ENCODE peak calls at places on chromosomes 7 and 10, in five cellular contexts. K is CD4-positive, alpha-beta memory T cell; F is GM04503; H is NCI-H2081; S is aorta. X is an unnamed sample.

GRCh38 chr10:6065845-6066244 is 3.7 kb upstream of the IL2RA start:
- DNase-seq in K (no peak), F (no peak), H (no peak), S (no peak), X (no peak)

GRCh38 chr7:81094952-81095351 is 176.1 kb upstream of the SEMA3C start:
- DNase-seq in K (no peak), F (no peak), H (no peak), S (no peak), X (no peak)

GRCh38 chr10:19168584-19168983 is 120.0 kb downstream of the MALRD1 start:
- DNase-seq in K (no peak), F (no peak), H (no peak), S (no peak), X (no peak)

GRCh38 chr10:33209777-33210176 is 124.7 kb downstream of the NRP1 start:
- DNase-seq in K (no peak), F (no peak), H (no peak), S (no peak), X (no peak)

GRCh38 chr7:17516768-17517167 is 218.3 kb downstream of the AHR start:
- DNase-seq in K (no peak), F (peak; percentile 72), H (no peak), S (no peak), X (no peak)

GRCh38 chr7:156606618-156607331 is 33.8 kb upstream of the RNF32 start:
- DNase-seq in K (no peak), F (no peak), H (no peak), S (no peak), X (no peak)

GRCh38 chr10:115654961-115655360 is 561.8 kb downstream of the ATRNL1 start:
- DNase-seq in K (no peak), F (no peak), H (no peak), S (no peak), X (no peak)

GRCh38 chr10:97858001-97858439 is 8.4 kb downstream of the GOLGA7B start:
- DNase-seq in K (no peak), F (no peak), H (no peak), S (no peak), X (no peak)

GRCh38 chr10:100997364-100998182 is 2.0 kb upstream of the LZTS2 start:
- DNase-seq in K (peak; percentile 77), F (no peak), H (peak; percentile 28), S (peak; percentile 94), X (peak; percentile 72)

GRCh38 chr7:90512841-90513254 is 43.4 kb downstream of the PTTG1IP2 start:
- DNase-seq in K (no peak), F (no peak), H (no peak), S (no peak), X (no peak)

GRCh38 chr10:91617073-91617580 is 15.7 kb downstream of the PPP1R3C start:
- DNase-seq in K (no peak), F (no peak), H (no peak), S (no peak), X (no peak)

GRCh38 chr7:106402898-106403297 is 118.1 kb upstream of the NAMPT start:
- DNase-seq in K (no peak), F (no peak), H (no peak), S (no peak), X (no peak)

GRCh38 chr7:87926581-87927461 is 7.2 kb upstream of the ADAM22 start:
- DNase-seq in K (no peak), F (no peak), H (no peak), S (no peak), X (no peak)

GRCh38 chr7:86600506-86601290 is 43.0 kb upstream of the GRM3 start:
- DNase-seq in K (no peak), F (no peak), H (no peak), S (no peak), X (no peak)

GRCh38 chr7:24907311-24907886 is 72.6 kb downstream of the OSBPL3 start:
- DNase-seq in K (peak; percentile 76), F (no peak), H (no peak), S (no peak), X (peak; percentile 12)

GRCh38 chr7:27149817-27150567 is 2.4 kb downstream of the HOXA3 start:
- DNase-seq in K (peak; percentile 29), F (no peak), H (peak; percentile 19), S (peak; percentile 77), X (no peak)

GRCh38 chr7:44213872-44214595 is 13.3 kb downstream of the YKT6 start:
- DNase-seq in K (no peak), F (no peak), H (peak; percentile 35), S (no peak), X (no peak)

GRCh38 chr7:28272461-28272877 is 91.9 kb upstream of the JAZF1 start:
- DNase-seq in K (no peak), F (peak; percentile 11), H (peak; percentile 14), S (no peak), X (no peak)

GRCh38 chr10:102289356-102289755 is 44.0 kb downstream of the GBF1 start:
- DNase-seq in K (no peak), F (no peak), H (no peak), S (no peak), X (no peak)

GRCh38 chr7:22628112-22628511 is 98.9 kb upstream of the IL6 start:
- DNase-seq in K (no peak), F (no peak), H (no peak), S (no peak), X (no peak)

GRCh38 chr10:58807631-58808024 is 295.0 kb downstream of the BICC1 start:
- DNase-seq in K (no peak), F (peak; percentile 66), H (no peak), S (no peak), X (no peak)

GRCh38 chr10:6112893-6113292 is 24.1 kb downstream of the RBM17 start:
- DNase-seq in K (no peak), F (no peak), H (no peak), S (no peak), X (no peak)

GRCh38 chr7:127413962-127414361 is 21.5 kb upstream of the ZNF800 start:
- DNase-seq in K (no peak), F (no peak), H (no peak), S (no peak), X (no peak)

GRCh38 chr10:49299816-49300139 is 808 bp downstream of the C10orf71 start:
- DNase-seq in K (no peak), F (no peak), H (no peak), S (no peak), X (no peak)

X was measured in effector CD4-positive, alpha-beta T cell.